ENCODE peak calls at places on chromosomes 13 and 19, in four cellular contexts. Z is NCI-H2107; C is stimulated activated CD8-positive, alpha-beta memory T cell treated with anti-CD3 and anti-CD28 coated beads, Interleukin-7, amount 100 ng/mL, for 48 hours; G is endothelial cell. L is an unnamed sample.

GRCh38 chr13:51539887-51540286 is 44.4 kb upstream of the WDFY2 start:
- DNase-seq in Z (no peak), G (no peak), C (no peak), L (no peak)

GRCh38 chr13:31036717-31037116 is 104.3 kb downstream of the TEX26 start:
- DNase-seq in G (no peak), C (no peak), Z (no peak), L (no peak)

GRCh38 chr13:101416181-101417042 is at the start of gene NALCN:
- DNase-seq in Z (no peak), G (peak), C (no peak), L (no peak)

GRCh38 chr13:95185851-95186250 is 115.4 kb downstream of the ABCC4 start:
- DNase-seq in C (no peak), G (no peak), Z (no peak), L (no peak)

GRCh38 chr19:3057275-3057714 is 5.0 kb downstream of the TLE5 start:
- DNase-seq in G (no peak), C (no peak), Z (peak), L (no peak)

GRCh38 chr19:37304190-37304883 is 66.6 kb upstream of the ZNF527 start:
- DNase-seq in Z (no peak), C (no peak), G (no peak), L (no peak)

GRCh38 chr13:92808007-92808406 is 418.6 kb upstream of the GPC6 start:
- DNase-seq in Z (no peak), C (no peak), G (no peak), L (no peak)

GRCh38 chr19:7863157-7863970 is 10.8 kb downstream of the PRR36 start:
- DNase-seq in G (no peak), C (no peak), Z (no peak), L (no peak)

GRCh38 chr19:42276821-42277220 is 7.8 kb downstream of the CIC start:
- DNase-seq in C (no peak), G (no peak), Z (no peak), L (no peak)

GRCh38 chr19:31883299-31883990 is 462.0 kb upstream of the ZNF507 start:
- DNase-seq in Z (no peak), C (no peak), G (no peak), L (no peak)

GRCh38 chr13:50677687-50678463 is 165.6 kb downstream of the DLEU7 start:
- DNase-seq in Z (no peak), G (no peak), C (no peak), L (no peak)

GRCh38 chr13:79581870-79582315 is 100.9 kb downstream of the NDFIP2 start:
- DNase-seq in C (no peak), Z (no peak), G (no peak), L (no peak)

GRCh38 chr13:76229281-76229680 is 593.2 kb downstream of the LMO7 start:
- DNase-seq in Z (no peak), G (no peak), C (no peak), L (no peak)

GRCh38 chr19:55088543-55089265 is 13.0 kb downstream of the EPS8L1 start:
- DNase-seq in G (peak), Z (peak), C (peak), L (peak)

GRCh38 chr13:27463500-27463899 is 13.1 kb upstream of the MTIF3 start:
- DNase-seq in G (no peak), C (no peak), Z (no peak), L (no peak)

GRCh38 chr13:20303636-20304035 is 71.5 kb upstream of the GJB6 start:
- DNase-seq in Z (no peak), C (no peak), G (no peak), L (no peak)

GRCh38 chr13:97855570-97855970 is 97.9 kb upstream of the IPO5 start:
- DNase-seq in Z (peak), G (peak), C (no peak), L (peak)

GRCh38 chr13:105904034-105904742 is 631.3 kb downstream of the EFNB2 start:
- DNase-seq in G (no peak), Z (no peak), C (no peak), L (no peak)

GRCh38 chr13:48532146-48532472 is 771 bp downstream of the RCBTB2 start:
- DNase-seq in Z (peak), C (no peak), G (no peak), L (no peak)

GRCh38 chr19:7303470-7303869 is 9.3 kb upstream of the INSR start:
- DNase-seq in Z (no peak), C (no peak), G (no peak), L (no peak)

GRCh38 chr13:33111414-33112110 is 95.3 kb downstream of the KL start:
- DNase-seq in Z (no peak), C (no peak), G (no peak), L (no peak)

GRCh38 chr19:2309734-2310362 is 1.9 kb upstream of the LINGO3 start:
- DNase-seq in G (no peak), Z (no peak), C (no peak), L (no peak)

GRCh38 chr19:17318966-17319365 is 9.6 kb downstream of the DDA1 start:
- DNase-seq in Z (no peak), C (no peak), G (no peak), L (no peak)

GRCh38 chr13:109782066-109782822 is 4.1 kb downstream of the IRS2 start:
- DNase-seq in Z (no peak), C (no peak), G (no peak), L (no peak)

GRCh38 chr19:55519461-55520311 is 17.2 kb downstream of the SBK2 start:
- DNase-seq in G (no peak), Z (no peak), C (no peak), L (no peak)

GRCh38 chr13:105848494-105848893 is 687.0 kb downstream of the EFNB2 start:
- DNase-seq in G (no peak), Z (no peak), C (no peak), L (no peak)

GRCh38 chr19:51450730-51451307 is 7.4 kb downstream of the SIGLEC8 start:
- DNase-seq in C (no peak), G (no peak), Z (no peak), L (no peak)

GRCh38 chr13:48004201-48004600 is 3.1 kb upstream of the SUCLA2 start:
- DNase-seq in G (no peak), Z (no peak), C (no peak), L (no peak)

GRCh38 chr19:13430790-13431582 is 75.3 kb downstream of the CACNA1A start:
- DNase-seq in G (peak), C (peak), Z (no peak), L (no peak)

GRCh38 chr19:44745386-44745831 is 3.1 kb upstream of the BCL3 start:
- DNase-seq in G (no peak), C (no peak), Z (no peak), L (no peak)

GRCh38 chr13:50268500-50268899 is 253.3 kb downstream of the KCNRG start:
- DNase-seq in Z (no peak), G (no peak), C (no peak), L (no peak)

GRCh38 chr13:107883561-107884175 is 331.7 kb downstream of the LIG4 start:
- DNase-seq in Z (no peak), C (no peak), G (no peak), L (no peak)

GRCh38 chr19:18292810-18293641 is 11.6 kb upstream of the JUND start:
- DNase-seq in Z (no peak), G (peak), C (no peak), L (no peak)

GRCh38 chr13:31982124-31982523 is 49.5 kb upstream of the FRY start:
- DNase-seq in C (no peak), Z (no peak), G (no peak), L (no peak)

GRCh38 chr13:80336335-80336734 is 4.6 kb downstream of the SPRY2 start:
- DNase-seq in Z (no peak), C (no peak), G (no peak), L (no peak)

L was measured in NCI-H187 treated with DMSO at 0.1 percent for 48 hours.